ENCODE peak calls at places on chromosomes 2 and 18, in ten cellular contexts. I is tibial artery; U is gastrocnemius medialis; A is HCT116; E is CD8-positive, alpha-beta T cell; B is Karpas-422; M is aorta; G is neural progenitor cell; W is adrenal gland; C is body of pancreas. P is an unnamed sample.

GRCh38 chr2:136207030-136207623 is 89.2 kb upstream of the CXCR4 start:
- DNase-seq in I (peak; percentile 67), U (no peak), A (no peak), E (no peak), B (peak; percentile 91), M (no peak), G (no peak), W (no peak), C (no peak), P (no peak)

GRCh38 chr2:73004889-73005596 is 66.5 kb downstream of the SFXN5 start:
- DNase-seq in I (peak; percentile 54), U (no peak), A (no peak), E (no peak), B (no peak), M (peak; percentile 57), G (no peak), W (no peak), C (no peak), P (no peak)

GRCh38 chr2:16401761-16402300 is 263.8 kb downstream of the CYRIA start:
- DNase-seq in I (no peak), U (no peak), A (no peak), E (no peak), B (no peak), M (no peak), G (no peak), W (no peak), C (no peak), P (no peak)

GRCh38 chr2:29011650-29012060 is 30.6 kb downstream of the TOGARAM2 start:
- DNase-seq in I (no peak), U (peak; percentile 90), A (no peak), E (peak; percentile 66), B (no peak), M (no peak), G (no peak), W (no peak), C (peak; percentile 30), P (peak; percentile 63)

GRCh38 chr2:62705859-62706720 is 577 bp downstream of the EHBP1 start:
- DNase-seq in I (peak; percentile 85), U (peak; percentile 28), A (no peak), E (no peak), B (peak; percentile 72), M (peak; percentile 89), G (peak; percentile 44), W (peak; percentile 72), C (peak; percentile 67), P (no peak)

GRCh38 chr2:182365855-182366254 is 61.0 kb downstream of the PDE1A start:
- DNase-seq in I (no peak), U (no peak), A (no peak), E (no peak), B (no peak), M (no peak), G (no peak), W (no peak), C (no peak), P (no peak)

GRCh38 chr2:83742117-83742782 is 716.8 kb downstream of the SUCLG1 start:
- DNase-seq in I (peak; percentile 60), U (no peak), A (no peak), E (no peak), B (no peak), M (no peak), G (no peak), W (peak; percentile 13), C (no peak), P (no peak)

GRCh38 chr18:43789234-43790000 is 512.1 kb upstream of the SYT4 start:
- DNase-seq in I (no peak), U (no peak), A (no peak), E (no peak), B (no peak), M (no peak), G (peak; percentile 23), W (no peak), C (no peak), P (no peak)

GRCh38 chr2:46364797-46365457 is 67.7 kb downstream of the EPAS1 start:
- DNase-seq in I (no peak), U (no peak), A (peak; percentile 16), E (no peak), B (peak; percentile 80), M (no peak), G (peak; percentile 67), W (no peak), C (peak; percentile 56), P (no peak)

GRCh38 chr2:74917702-74918619 is 40.5 kb upstream of the POLE4 start:
- DNase-seq in I (no peak), U (no peak), A (no peak), E (no peak), B (no peak), M (no peak), G (no peak), W (no peak), C (no peak), P (no peak)

GRCh38 chr2:180607501-180608060 is 372.8 kb upstream of the UBE2E3 start:
- DNase-seq in I (no peak), U (no peak), A (no peak), E (no peak), B (no peak), M (no peak), G (no peak), W (no peak), C (no peak), P (no peak)

GRCh38 chr2:11562476-11562875 is 28.6 kb downstream of the GREB1 start:
- DNase-seq in I (peak; percentile 40), U (no peak), A (no peak), E (no peak), B (no peak), M (peak; percentile 51), G (no peak), W (no peak), C (no peak), P (no peak)

GRCh38 chr2:37583402-37583801 is 88.0 kb downstream of the CDC42EP3 start:
- DNase-seq in I (no peak), U (no peak), A (no peak), E (no peak), B (no peak), M (no peak), G (no peak), W (no peak), C (no peak), P (no peak)

GRCh38 chr2:25757906-25758305 is 84.5 kb upstream of the DTNB start:
- DNase-seq in I (no peak), U (no peak), A (no peak), E (no peak), B (no peak), M (no peak), G (no peak), W (no peak), C (no peak), P (no peak)

GRCh38 chr2:38417745-38418689 is 40.9 kb upstream of the ATL2 start:
- DNase-seq in I (no peak), U (no peak), A (no peak), E (no peak), B (no peak), M (no peak), G (no peak), W (no peak), C (no peak), P (no peak)

GRCh38 chr2:43748333-43748732 is 25.5 kb upstream of the DYNC2LI1 start:
- DNase-seq in I (no peak), U (no peak), A (no peak), E (no peak), B (no peak), M (no peak), G (no peak), W (no peak), C (no peak), P (no peak)

GRCh38 chr2:48530033-48530804 is at the start of gene STON1:
- DNase-seq in I (peak; percentile 81), U (peak; percentile 19), A (no peak), E (peak; percentile 13), B (peak; percentile 43), M (peak; percentile 81), G (peak; percentile 72), W (peak; percentile 56), C (peak; percentile 17), P (peak; percentile 21)

GRCh38 chr2:47904903-47905453 is 1.3 kb downstream of the FBXO11 start:
- DNase-seq in I (peak; percentile 70), U (peak; percentile 15), A (no peak), E (peak; percentile 24), B (peak; percentile 70), M (peak; percentile 83), G (peak; percentile 65), W (peak; percentile 56), C (peak; percentile 51), P (peak; percentile 4)

DNA sequence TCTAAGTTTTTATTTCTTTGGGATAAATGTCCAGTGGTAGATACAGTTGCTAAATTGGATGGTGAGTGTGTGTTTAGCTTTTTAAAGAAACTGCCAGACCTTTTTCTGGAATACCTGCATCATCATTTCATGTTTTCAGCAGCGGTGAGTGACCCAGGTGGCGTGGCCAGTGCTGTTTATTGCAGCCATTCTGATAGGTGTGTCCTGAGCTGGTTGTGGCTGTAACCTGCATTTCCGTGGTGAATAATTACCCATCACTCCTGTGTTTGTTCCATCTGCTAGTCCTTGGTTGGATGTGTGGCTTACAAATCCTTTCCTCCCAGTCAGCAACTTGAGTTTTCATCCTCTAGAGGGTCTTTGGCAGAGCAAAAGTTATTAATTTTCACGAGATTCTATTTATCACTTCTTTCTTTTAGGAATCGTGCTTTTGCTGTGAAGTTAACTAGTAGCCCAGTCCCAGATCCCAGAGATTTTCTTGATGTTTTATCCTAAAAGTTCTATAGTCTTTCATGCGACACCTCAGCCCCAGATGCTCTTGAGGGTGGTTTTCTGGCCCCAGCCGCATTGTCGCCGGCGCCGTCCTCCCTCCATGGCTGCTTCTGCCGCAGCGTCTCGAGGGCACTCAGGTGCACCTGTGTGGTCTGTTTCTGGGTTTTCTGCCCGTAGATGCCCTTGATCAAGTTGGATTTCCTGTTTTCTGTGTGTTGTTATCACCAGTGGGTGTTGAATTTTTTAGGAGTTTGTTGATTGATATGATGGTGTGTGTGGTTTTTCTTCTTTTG is 44.9 kb downstream of the CTDP1 start:
- DNase-seq in I (no peak), U (no peak), A (no peak), E (no peak), B (no peak), M (no peak), G (no peak), W (no peak), C (no peak), P (no peak)
- H3K9me3 ChIP-seq in I (no peaks in the 10 kb centered on the region), U (peaks cover 4% of the 10 kb centered on the region), A (no peaks in the 10 kb centered on the region), E (no peaks in the 10 kb centered on the region), B (peaks cover 3% of the 10 kb centered on the region), M (no peaks in the 10 kb centered on the region), G (no peaks in the 10 kb centered on the region), W (no peaks in the 10 kb centered on the region), C (no peaks in the 10 kb centered on the region), P (peaks cover 2% of the 10 kb centered on the region)

GRCh38 chr2:211665299-211665698 is 873.3 kb downstream of the ERBB4 start:
- DNase-seq in I (no peak), U (no peak), A (no peak), E (no peak), B (no peak), M (no peak), G (no peak), W (no peak), C (no peak), P (no peak)
- H3K9me3 ChIP-seq in I (no peaks in the 10 kb centered on the region), U (no peaks in the 10 kb centered on the region), A (no peaks in the 10 kb centered on the region), E (no peaks in the 10 kb centered on the region), B (peaks cover 16% of the 10 kb centered on the region), M (no peaks in the 10 kb centered on the region), G (no peaks in the 10 kb centered on the region), W (no peaks in the 10 kb centered on the region), C (no peaks in the 10 kb centered on the region), P (no peaks in the 10 kb centered on the region)

GRCh38 chr18:78778651-78779050 is 201.0 kb upstream of the SALL3 start:
- DNase-seq in I (no peak), U (no peak), A (no peak), E (no peak), B (no peak), M (peak; percentile 33), G (no peak), W (no peak), C (no peak), P (no peak)
- H3K9me3 ChIP-seq in I (no peaks in the 10 kb centered on the region), U (no peaks in the 10 kb centered on the region), A (no peaks in the 10 kb centered on the region), E (no peaks in the 10 kb centered on the region), B (no peaks in the 10 kb centered on the region), M (no peaks in the 10 kb centered on the region), G (no peaks in the 10 kb centered on the region), W (no peaks in the 10 kb centered on the region), C (no peaks in the 10 kb centered on the region), P (no peaks in the 10 kb centered on the region)

GRCh38 chr2:134225841-134226240 is 28.0 kb upstream of the MGAT5 start:
- DNase-seq in I (no peak), U (no peak), A (no peak), E (no peak), B (no peak), M (no peak), G (peak; percentile 42), W (no peak), C (no peak), P (no peak)
- H3K9me3 ChIP-seq in I (no peaks in the 10 kb centered on the region), U (no peaks in the 10 kb centered on the region), A (peaks cover 5% of the 10 kb centered on the region), E (peaks cover 5% of the 10 kb centered on the region), B (peaks cover 14% of the 10 kb centered on the region), M (no peaks in the 10 kb centered on the region), G (no peaks in the 10 kb centered on the region), W (no peaks in the 10 kb centered on the region), C (no peaks in the 10 kb centered on the region), P (no peaks in the 10 kb centered on the region)

P was measured in T-helper 17 cell.